ENCODE peak calls at places on chromosome 19, in nine cellular contexts. B is body of pancreas, J is neural progenitor cell, F is right lobe of liver, R is AG04450, G is heart right ventricle, V is PC-3, D is ascending aorta, K is transverse colon. Y is an unnamed sample. For H3K27me3, the result is how much of the 10 kb centered on the place peaks cover.

GRCh38 chr19:49058592-49058991 is 1.0 kb upstream of the CGB7 start:
- DNase-seq in R (no peak), K (no peak), B (no peak), J (peak), G (no peak), D (no peak), V (no peak), F (no peak), Y (peak)

GRCh38 chr19:8697671-8698432 is 743 bp downstream of the ACTL9 start:
- DNase-seq in V (no peak), F (no peak), G (no peak), D (no peak), R (no peak), K (no peak), J (peak), B (no peak), Y (no peak)

GRCh38 chr19:30788105-30788765 is 416.1 kb downstream of the ZNF536 start:
- DNase-seq in B (no peak), G (no peak), F (no peak), K (no peak), V (no peak), R (no peak), J (peak), D (no peak), Y (no peak)

GRCh38 chr19:46404039-46404883 is 9.1 kb downstream of the CCDC8 start:
- DNase-seq in J (peak), F (peak), B (peak), G (peak), R (no peak), K (peak), D (no peak), V (peak), Y (peak)

GRCh38 chr19:48624791-48625723 is 5.8 kb downstream of the SPHK2 start:
- DNase-seq in J (peak), G (no peak), F (peak), V (no peak), R (no peak), B (no peak), D (no peak), K (peak), Y (peak)

GRCh38 chr19:46349311-46349993 is 2.6 kb downstream of the PPP5C start:
- DNase-seq in B (no peak), F (no peak), D (no peak), V (no peak), G (no peak), J (no peak), K (no peak), R (no peak), Y (no peak)

GRCh38 chr19:27746691-27747380 is 1466.1 kb downstream of the UQCRFS1 start:
- DNase-seq in D (no peak), R (no peak), V (peak), B (no peak), K (peak), G (peak), F (no peak), J (peak), Y (no peak)

GRCh38 chr19:7832781-7833180 is 2.8 kb downstream of the EVI5L start:
- DNase-seq in J (no peak), R (no peak), V (no peak), F (no peak), D (no peak), B (no peak), K (no peak), G (no peak), Y (no peak)

GRCh38 chr19:2983351-2984195 is 6.2 kb downstream of the TLE6 start:
- DNase-seq in D (peak), F (no peak), V (peak), K (peak), J (peak), B (peak), R (no peak), G (peak), Y (peak)

GRCh38 chr19:2624537-2625091 is 77.9 kb downstream of the GNG7 start:
- DNase-seq in J (peak), B (no peak), F (peak), V (no peak), K (no peak), G (peak), R (no peak), D (no peak), Y (peak)

GRCh38 chr19:58563034-58563573 is 4.7 kb upstream of the UBE2M start:
- DNase-seq in D (no peak), V (no peak), G (no peak), K (no peak), R (no peak), J (no peak), F (no peak), B (peak), Y (peak)

GRCh38 chr19:24040621-24041020 is 46.4 kb upstream of the ZNF254 start:
- DNase-seq in R (no peak), D (no peak), F (no peak), V (no peak), G (no peak), B (no peak), K (no peak), J (no peak), Y (no peak)

GRCh38 chr19:47280183-47280797 is 5.6 kb downstream of the INAFM1 start:
- DNase-seq in V (peak), K (peak), J (peak), G (no peak), R (no peak), D (no peak), B (no peak), F (no peak), Y (peak)

GRCh38 chr19:46620267-46620666 is 4.6 kb downstream of the PTGIR start:
- DNase-seq in F (no peak), G (no peak), B (no peak), J (no peak), V (no peak), D (no peak), R (no peak), K (no peak), Y (no peak)

GRCh38 chr19:43525836-43526771 is 897 bp downstream of the ETHE1 start:
- DNase-seq in F (peak), K (peak), R (no peak), V (peak), G (no peak), D (no peak), J (peak), B (peak), Y (peak)

GRCh38 chr19:48645652-48646191 is at the start of gene CA11:
- DNase-seq in V (peak), D (no peak), J (peak), B (no peak), F (no peak), R (no peak), K (no peak), G (no peak), Y (peak)

GRCh38 chr19:43625918-43626579 is 6.6 kb upstream of the ZNF428 start:
- DNase-seq in B (no peak), F (no peak), V (no peak), J (peak), R (no peak), K (no peak), D (no peak), G (peak), Y (no peak)

GRCh38 chr19:15810335-15810734 is 5.1 kb downstream of the OR10H1 start:
- DNase-seq in V (peak), J (no peak), R (no peak), D (no peak), B (no peak), F (no peak), G (no peak), K (peak), Y (peak)

GRCh38 chr19:51372649-51373504 is at the start of gene NKG7:
- DNase-seq in D (no peak), B (no peak), V (no peak), K (no peak), F (no peak), R (no peak), G (no peak), J (no peak), Y (no peak)

GRCh38 chr19:33469171-33470039 is 52.2 kb downstream of the PEPD start:
- DNase-seq in V (no peak), R (no peak), D (no peak), K (no peak), J (no peak), F (peak), B (no peak), G (no peak), Y (no peak)

GRCh38 chr19:33395561-33396550 is 22.3 kb downstream of the CEBPG start:
- DNase-seq in D (no peak), V (no peak), G (peak), R (no peak), J (no peak), K (no peak), F (peak), B (no peak), Y (peak)

GRCh38 chr19:27894906-27895754 is 1317.8 kb downstream of the UQCRFS1 start:
- DNase-seq in K (no peak), G (no peak), F (peak), R (no peak), V (no peak), J (no peak), D (no peak), B (no peak), Y (no peak)

GRCh38 chr19:15264061-15264932 is 32.0 kb upstream of the EPHX3 start:
- DNase-seq in F (peak), V (peak), R (peak), K (peak), G (peak), J (peak), D (no peak), B (peak), Y (peak)

GRCh38 chr19:40663712-40664692 is 26.4 kb downstream of the NUMBL start:
- DNase-seq in R (no peak), K (no peak), D (no peak), G (no peak), V (peak), F (no peak), B (no peak), J (no peak), Y (no peak)

GRCh38 chr19:44576843-44577565 is 36.4 kb upstream of the IGSF23 start:
- DNase-seq in B (peak), K (peak), R (no peak), V (peak), J (peak), D (no peak), G (no peak), F (peak), Y (peak)

GRCh38 chr19:9171393-9171991 is 7.3 kb upstream of the OR7D2 start:
- DNase-seq in B (no peak), G (no peak), J (no peak), V (no peak), D (no peak), R (no peak), F (no peak), K (no peak), Y (no peak)

GRCh38 chr19:45712699-45713067 is 18.0 kb downstream of the FBXO46 start:
- DNase-seq in K (no peak), D (no peak), G (no peak), V (no peak), J (no peak), B (no peak), R (no peak), F (no peak), Y (no peak)

GRCh38 chr19:7941895-7942596 is 1.4 kb downstream of the TIMM44 start:
- DNase-seq in V (no peak), F (no peak), K (no peak), G (no peak), J (no peak), B (no peak), R (no peak), D (no peak), Y (no peak)

GRCh38 chr19:45299719-45300118 is 23.0 kb downstream of the CKM start:
- DNase-seq in B (no peak), F (no peak), G (no peak), V (no peak), J (no peak), K (no peak), R (no peak), D (no peak), Y (no peak)

GRCh38 chr19:47020132-47020805 is 632 bp downstream of the NPAS1 start:
- DNase-seq in V (no peak), R (no peak), B (no peak), D (no peak), G (no peak), K (no peak), F (no peak), J (peak), Y (no peak)

GRCh38 chr19:52638601-52639000 is 446 bp upstream of the ZNF83 start:
- DNase-seq in J (no peak), G (peak), D (peak), F (no peak), V (no peak), K (peak), R (peak), B (peak), Y (peak)

GRCh38 chr19:50949792-50950320 is 3.0 kb downstream of the KLK5 start:
- DNase-seq in G (no peak), K (no peak), R (no peak), J (no peak), F (no peak), D (no peak), B (no peak), V (no peak), Y (no peak)

GRCh38 chr19:43797118-43797517 is 5.1 kb downstream of the LYPD5 start:
- DNase-seq in J (no peak), K (no peak), G (no peak), R (no peak), D (no peak), V (no peak), B (no peak), F (no peak), Y (no peak)

GRCh38 chr19:11138659-11139526 is 16.7 kb downstream of the SPC24 start:
- DNase-seq in G (peak), R (no peak), V (peak), F (peak), K (peak), D (peak), J (peak), B (no peak), Y (peak)

GRCh38 chr19:33558846-33559245 is 37.3 kb upstream of the PEPD start:
- DNase-seq in G (no peak), V (no peak), D (no peak), B (no peak), F (no peak), J (no peak), K (no peak), R (no peak), Y (no peak)

GRCh38 chr19:48628486-48629296 is 8.5 kb downstream of the DBP start:
- DNase-seq in D (no peak), G (no peak), F (peak), V (no peak), K (peak), R (no peak), J (no peak), B (no peak), Y (peak)

GRCh38 chr19:32720216-32720935 is 809 bp downstream of the TDRD12 start:
- DNase-seq in J (no peak), K (no peak), R (no peak), B (no peak), F (no peak), D (no peak), G (no peak), V (no peak), Y (no peak)

GRCh38 chr19:30029721-30030510 is 87.9 kb downstream of the URI1 start:
- DNase-seq in R (no peak), V (peak), K (no peak), J (no peak), D (no peak), F (no peak), G (no peak), B (no peak), Y (no peak)

GRCh38 chr19:22882797-22883196 is 50.7 kb downstream of the ZNF723 start:
- DNase-seq in D (no peak), B (no peak), G (no peak), R (no peak), J (peak), F (no peak), K (no peak), V (peak), Y (peak)

GRCh38 chr19:1514295-1514661 is 1.5 kb upstream of the ADAMTSL5 start:
- DNase-seq in V (no peak), F (peak), J (no peak), D (no peak), R (no peak), K (no peak), B (no peak), G (no peak), Y (no peak)

GRCh38 chr19:1513492-1514294 is 874 bp upstream of the ADAMTSL5 start:
- DNase-seq in F (peak), D (no peak), J (peak), R (no peak), B (peak), K (peak), G (peak), V (peak), Y (peak)

GRCh38 chr19:1511989-1512338 is 855 bp downstream of the ADAMTSL5 start:
- DNase-seq in D (no peak), G (no peak), J (no peak), B (no peak), V (no peak), F (peak), R (no peak), K (no peak), Y (no peak)

GRCh38 chr19:1511318-1511988 is 1.4 kb downstream of the ADAMTSL5 start:
- DNase-seq in B (no peak), G (no peak), J (no peak), V (no peak), R (no peak), F (peak), D (no peak), K (no peak), Y (no peak)

DNA sequence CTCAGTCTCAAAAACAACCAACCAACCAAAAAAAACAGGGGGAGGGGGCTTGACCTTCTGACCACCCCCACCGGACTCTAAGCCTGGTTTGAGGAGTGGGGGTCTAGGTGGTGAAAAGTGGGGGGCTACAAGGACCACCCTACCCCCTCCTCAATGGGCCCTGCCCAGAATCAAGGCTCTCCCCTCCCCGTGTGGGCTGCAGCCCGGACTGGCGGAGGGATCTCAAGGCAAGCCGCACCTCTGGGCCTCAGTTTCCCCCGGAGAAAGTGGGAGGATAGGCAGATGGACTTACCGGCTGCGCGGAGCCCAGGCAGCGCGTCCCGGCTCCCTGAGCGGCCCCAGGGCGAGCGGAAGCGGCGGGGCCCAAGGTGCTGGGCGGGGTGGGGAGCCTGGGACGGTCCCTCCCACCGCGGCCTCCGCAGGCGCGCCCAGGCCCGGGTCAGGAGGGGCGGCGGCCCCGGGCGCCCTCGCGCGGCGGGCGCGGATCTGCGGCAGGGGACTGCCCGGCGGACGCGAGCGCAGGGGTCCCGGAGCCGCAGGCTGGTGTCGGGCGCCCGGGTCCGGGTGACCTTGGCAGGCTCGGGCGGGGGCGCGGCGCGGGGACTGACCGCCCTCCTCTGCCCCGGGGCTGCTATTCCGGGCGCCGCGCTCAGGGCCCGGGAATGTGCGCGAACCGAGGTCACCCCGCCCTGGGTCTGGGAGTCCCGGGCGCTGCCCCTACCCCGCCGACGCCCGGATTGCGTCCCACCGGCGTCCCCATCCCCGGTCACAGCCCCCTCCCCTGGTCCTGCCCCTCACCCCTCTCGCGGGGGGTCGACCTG is at the start of gene ADAMTSL5:
- DNase-seq in G (peak), F (peak), J (peak), V (peak), R (no peak), D (no peak), K (peak), B (no peak), Y (peak)
- TF ChIP-seq CTCF in G (no peak), F (peak), J (no peak), V (no peak), R (no peak), D (no peak), K (no peak), B (peak), Y (peak)

GRCh38 chr19:18612051-18612771 is 459 bp upstream of the TMEM59L start:
- DNase-seq in V (no peak), G (no peak), B (no peak), D (no peak), J (peak), R (no peak), F (no peak), K (no peak), Y (no peak)
- H3K27me3 ChIP-seq in V (half or more), G (half or more), B (under half), D (under half), J (half or more), R (half or more), F (under half), K (half or more), Y (under half)

DNA sequence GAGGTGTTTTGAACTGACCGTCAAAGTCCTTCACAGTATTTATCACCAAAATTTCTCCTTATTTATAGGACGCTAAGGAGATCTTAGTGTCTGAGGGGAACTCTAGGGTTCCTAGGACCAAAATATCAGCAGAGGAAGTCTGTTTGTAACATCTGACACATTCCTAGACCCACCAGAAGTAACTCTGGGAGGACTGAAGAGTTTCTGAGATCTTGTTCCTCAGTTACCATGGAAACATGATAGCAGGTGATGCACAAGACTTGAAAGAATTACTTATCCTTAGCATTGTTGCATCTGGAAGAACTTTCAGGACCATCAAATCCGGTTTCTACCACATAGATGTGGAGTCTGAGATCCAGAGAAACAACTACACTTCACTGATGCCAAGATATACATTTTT is 164.6 kb downstream of the IER2 start:
- DNase-seq in F (no peak), K (no peak), R (no peak), G (no peak), D (no peak), J (no peak), V (no peak), B (no peak), Y (no peak)
- TF ChIP-seq CTCF in F (no peak), K (no peak), R (no peak), G (no peak), D (no peak), J (no peak), V (no peak), B (no peak), Y (no peak)

DNA sequence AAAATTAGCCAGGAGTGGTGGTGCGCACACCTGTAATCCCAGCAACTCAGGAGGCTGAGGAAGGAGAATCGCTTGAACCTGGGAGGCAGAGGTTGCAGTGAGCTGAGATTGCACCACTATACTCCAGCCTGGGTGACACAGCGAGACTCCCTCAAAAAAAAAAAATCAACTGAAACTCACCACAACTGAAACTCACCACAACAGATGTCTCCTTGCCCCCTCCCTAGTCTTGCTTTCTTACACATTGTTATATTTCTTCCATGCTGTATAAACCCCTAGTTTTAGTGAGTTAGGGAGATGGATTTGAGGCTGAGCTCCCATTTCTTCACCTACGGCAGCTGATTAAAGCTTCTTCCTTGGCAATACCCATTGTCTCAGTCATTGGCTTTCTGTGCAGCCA is 3.3 kb downstream of the ZIM3 start:
- DNase-seq in J (no peak), V (no peak), R (no peak), F (no peak), D (no peak), G (no peak), K (no peak), B (no peak), Y (no peak)
- H3K27me3 ChIP-seq in J (under half), V (under half), R (under half), F (under half), D (under half), G (under half), K (under half), B (under half), Y (under half)

DNA sequence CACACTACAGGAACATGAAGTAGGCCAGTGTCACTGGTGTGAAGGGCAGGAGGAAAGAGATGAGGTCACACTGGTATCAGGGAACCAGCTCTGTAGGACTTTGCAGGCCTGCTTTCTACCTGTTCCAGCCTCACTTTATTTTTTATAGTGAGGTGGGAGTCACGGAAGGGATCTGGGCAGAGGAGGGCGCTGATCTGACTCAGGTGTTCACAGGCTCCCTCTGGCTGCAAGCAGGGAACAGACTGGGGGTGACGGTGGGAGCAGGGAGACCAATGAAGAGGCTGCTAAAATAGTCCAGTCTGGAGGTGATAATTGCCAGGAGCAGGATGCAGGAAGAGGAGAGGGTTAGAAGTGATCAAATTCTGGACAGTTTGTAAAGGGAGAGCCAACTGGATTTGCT is 2.8 kb downstream of the THAP8 start:
- DNase-seq in B (no peak), R (no peak), D (no peak), J (peak), G (no peak), V (no peak), F (no peak), K (no peak), Y (no peak)
- TF ChIP-seq CTCF in B (no peak), R (peak), D (no peak), J (peak), G (no peak), V (peak), F (no peak), K (no peak), Y (no peak)